ENCODE peak calls at places on chromosomes 2 and 18, in four cellular contexts. One of them, this sample, is unnamed.

GRCh38 chr2:85899849-85900248 is 11.1 kb upstream of the ST3GAL5 start:
- DNase-seq in K562: no peak
- DNase-seq in WTC11: no peak
- DNase-seq in HepG2: no peak
- DNase-seq in this sample: no peak

GRCh38 chr2:221468288-221468687 is 103.8 kb downstream of the EPHA4 start:
- DNase-seq in K562: no peak
- DNase-seq in WTC11: no peak
- DNase-seq in HepG2: no peak
- DNase-seq in this sample: no peak

GRCh38 chr2:127517465-127517864 is 8.8 kb downstream of the IWS1 start:
- DNase-seq in K562: no peak
- DNase-seq in WTC11: no peak
- DNase-seq in HepG2: no peak
- DNase-seq in this sample: no peak

GRCh38 chr2:120373424-120373823 is 27.5 kb downstream of the INHBB start:
- DNase-seq in K562: no peak
- DNase-seq in WTC11: peak
- DNase-seq in HepG2: no peak
- DNase-seq in this sample: no peak

GRCh38 chr2:88451647-88452150 is 794 bp downstream of the FOXI3 start:
- DNase-seq in K562: no peak
- DNase-seq in WTC11: peak
- DNase-seq in HepG2: no peak
- DNase-seq in this sample: peak

GRCh38 chr2:127048969-127049897 is 57.7 kb downstream of the BIN1 start:
- DNase-seq in K562: no peak
- DNase-seq in WTC11: no peak
- DNase-seq in HepG2: no peak
- DNase-seq in this sample: no peak

GRCh38 chr2:144320491-144320890 is 199.4 kb downstream of the ZEB2 start:
- DNase-seq in K562: no peak
- DNase-seq in WTC11: no peak
- DNase-seq in HepG2: no peak
- DNase-seq in this sample: no peak

GRCh38 chr2:208300847-208301618 is 35.0 kb downstream of the PIKFYVE start:
- DNase-seq in K562: no peak
- DNase-seq in WTC11: no peak
- DNase-seq in HepG2: no peak
- DNase-seq in this sample: no peak

GRCh38 chr2:120100627-120101026 is 87.8 kb downstream of the EPB41L5 start:
- DNase-seq in K562: no peak
- DNase-seq in WTC11: no peak
- DNase-seq in HepG2: no peak
- DNase-seq in this sample: no peak

GRCh38 chr2:98763209-98763951 is 32.4 kb upstream of the MGAT4A start:
- DNase-seq in K562: no peak
- DNase-seq in WTC11: no peak
- DNase-seq in HepG2: no peak
- DNase-seq in this sample: no peak

GRCh38 chr2:229129738-229130371 is 141.2 kb downstream of the PID1 start:
- DNase-seq in K562: no peak
- DNase-seq in WTC11: no peak
- DNase-seq in HepG2: no peak
- DNase-seq in this sample: no peak

GRCh38 chr2:239225456-239225855 is 175.4 kb downstream of the HDAC4 start:
- DNase-seq in K562: no peak
- DNase-seq in WTC11: no peak
- DNase-seq in HepG2: no peak
- DNase-seq in this sample: no peak

GRCh38 chr2:221961561-221961960 is 337.2 kb downstream of the PAX3 start:
- DNase-seq in K562: no peak
- DNase-seq in WTC11: no peak
- DNase-seq in HepG2: no peak
- DNase-seq in this sample: no peak

GRCh38 chr2:28951910-28952805 is 28.9 kb upstream of the TOGARAM2 start:
- DNase-seq in K562: no peak
- DNase-seq in WTC11: no peak
- DNase-seq in HepG2: peak
- DNase-seq in this sample: no peak

GRCh38 chr2:217988840-217989204 is 14.0 kb downstream of the TNS1 start:
- DNase-seq in K562: no peak
- DNase-seq in WTC11: no peak
- DNase-seq in HepG2: no peak
- DNase-seq in this sample: no peak

GRCh38 chr2:156349605-156350004 is 17.1 kb upstream of the NR4A2 start:
- DNase-seq in K562: no peak
- DNase-seq in WTC11: no peak
- DNase-seq in HepG2: no peak
- DNase-seq in this sample: no peak

GRCh38 chr2:238486123-238486848 is 59.6 kb downstream of the ASB1 start:
- DNase-seq in K562: no peak
- DNase-seq in WTC11: no peak
- DNase-seq in HepG2: no peak
- DNase-seq in this sample: no peak

GRCh38 chr2:3787768-3788167 is 84.4 kb downstream of the DCDC2C start:
- DNase-seq in K562: no peak
- DNase-seq in WTC11: no peak
- DNase-seq in HepG2: no peak
- DNase-seq in this sample: no peak

GRCh38 chr2:101003278-101003775 is 1.2 kb downstream of the RPL31 start:
- DNase-seq in K562: no peak
- DNase-seq in WTC11: no peak
- DNase-seq in HepG2: peak
- DNase-seq in this sample: no peak

GRCh38 chr2:7180641-7181370 is 263.6 kb downstream of the RNF144A start:
- DNase-seq in K562: no peak
- DNase-seq in WTC11: no peak
- DNase-seq in HepG2: peak
- DNase-seq in this sample: peak

GRCh38 chr2:170340693-170341068 is 162.7 kb downstream of the MYO3B start:
- DNase-seq in K562: no peak
- DNase-seq in WTC11: no peak
- DNase-seq in HepG2: no peak
- DNase-seq in this sample: no peak

DNA sequence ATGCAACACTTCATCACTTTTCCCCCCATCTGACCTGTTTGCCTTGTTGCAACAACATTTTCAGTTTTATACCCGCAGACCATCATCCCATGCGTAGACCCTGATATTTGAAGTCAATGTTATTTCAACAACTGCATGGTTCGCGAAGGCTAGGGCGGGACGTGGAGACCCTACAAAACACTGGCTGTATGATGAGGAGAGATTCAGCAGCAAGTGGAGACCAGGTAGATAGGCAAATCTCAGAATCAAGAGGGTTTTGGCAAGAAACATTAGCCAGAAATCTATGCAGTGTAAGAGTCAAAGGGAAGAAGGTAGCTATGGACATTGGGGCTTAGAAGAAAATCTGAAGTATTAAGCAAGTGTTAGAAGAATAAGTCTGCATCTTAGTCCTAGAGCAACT is 42.4 kb upstream of the SPAG16 start:
- DNase-seq in K562: no peak
- DNase-seq in WTC11: no peak
- DNase-seq in HepG2: no peak
- DNase-seq in this sample: no peak
- TF ChIP-seq NR3C1 in K562: no peak
- TF ChIP-seq NR3C1 in WTC11: no peak
- TF ChIP-seq NR3C1 in HepG2: no peak
- TF ChIP-seq NR3C1 in this sample: no peak

GRCh38 chr18:80227472-80227871 is 19.8 kb downstream of the PARD6G start:
- DNase-seq in K562: no peak
- DNase-seq in WTC11: no peak
- DNase-seq in HepG2: no peak
- DNase-seq in this sample: no peak
- TF ChIP-seq NR3C1 in K562: no peak
- TF ChIP-seq NR3C1 in WTC11: no peak
- TF ChIP-seq NR3C1 in HepG2: no peak
- TF ChIP-seq NR3C1 in this sample: no peak

DNA sequence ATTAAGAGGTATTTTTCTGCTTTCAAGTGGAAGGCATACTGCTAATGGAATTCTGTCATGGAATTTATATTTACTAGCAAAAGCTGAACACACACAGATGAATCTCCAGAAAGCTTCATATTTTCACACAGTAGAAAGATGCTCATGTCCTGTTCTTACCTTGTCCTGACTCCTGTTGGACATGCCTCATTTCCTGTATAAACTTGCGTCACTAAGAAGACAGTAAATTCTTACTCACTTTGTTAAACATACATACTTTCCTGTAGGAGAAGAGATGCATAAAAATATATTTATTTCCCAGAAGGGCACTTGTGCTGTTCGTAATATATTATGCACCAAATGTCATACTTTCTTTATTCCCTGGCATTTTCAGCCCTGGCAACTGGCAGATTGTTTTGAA is 238.3 kb upstream of the RASGRP3 start:
- DNase-seq in K562: no peak
- DNase-seq in WTC11: no peak
- DNase-seq in HepG2: no peak
- DNase-seq in this sample: peak
- TF ChIP-seq NR3C1 in K562: no peak
- TF ChIP-seq NR3C1 in WTC11: no peak
- TF ChIP-seq NR3C1 in HepG2: no peak
- TF ChIP-seq NR3C1 in this sample: no peak

DNA sequence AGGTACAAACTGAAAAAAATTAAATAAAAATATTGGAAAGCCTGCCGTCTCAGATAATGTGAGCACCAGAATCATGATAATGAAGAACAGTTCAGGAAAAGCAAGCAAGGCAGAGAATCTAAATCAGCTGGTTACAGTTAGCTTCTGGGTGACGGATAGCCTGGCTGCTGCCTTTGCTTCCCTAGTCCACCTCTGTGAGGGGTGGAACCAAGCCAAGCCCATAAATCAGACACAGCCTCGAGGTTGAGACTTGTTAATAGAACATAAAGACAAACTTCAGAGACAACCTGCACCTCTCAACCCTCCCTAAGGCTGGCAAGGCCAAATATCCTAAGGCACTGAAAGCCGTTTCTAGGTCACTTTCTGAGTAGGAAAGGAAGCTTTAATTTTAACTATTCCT is 334.7 kb upstream of the SLC39A10 start:
- DNase-seq in K562: no peak
- DNase-seq in WTC11: no peak
- DNase-seq in HepG2: no peak
- DNase-seq in this sample: peak
- TF ChIP-seq NR3C1 in K562: no peak
- TF ChIP-seq NR3C1 in WTC11: no peak
- TF ChIP-seq NR3C1 in HepG2: no peak
- TF ChIP-seq NR3C1 in this sample: no peak

GRCh38 chr18:75727479-75727878 is 300.0 kb upstream of the SMIM21 start:
- DNase-seq in K562: peak
- DNase-seq in WTC11: peak
- DNase-seq in HepG2: peak
- DNase-seq in this sample: peak
- TF ChIP-seq NR3C1 in K562: no peak
- TF ChIP-seq NR3C1 in WTC11: no peak
- TF ChIP-seq NR3C1 in HepG2: no peak
- TF ChIP-seq NR3C1 in this sample: no peak

GRCh38 chr2:45849491-45850283 is 198.2 kb downstream of the PRKCE start:
- DNase-seq in K562: no peak
- DNase-seq in WTC11: no peak
- DNase-seq in HepG2: no peak
- DNase-seq in this sample: no peak
- TF ChIP-seq NR3C1 in K562: no peak
- TF ChIP-seq NR3C1 in WTC11: no peak
- TF ChIP-seq NR3C1 in HepG2: no peak
- TF ChIP-seq NR3C1 in this sample: no peak